ENCODE peak calls at places on chromosome 20, in ten cellular contexts. One of them, this sample, is unnamed.

GRCh38 chr20:41249371-41249770 is 68.2 kb downstream of the ZHX3 start:
- DNase-seq in left lung: peak
- DNase-seq in heart left ventricle: peak
- DNase-seq in astrocyte of the cerebellum: peak
- DNase-seq in fibroblast of lung: peak
- DNase-seq in right atrium auricular region: peak
- DNase-seq in stomach: no peak
- DNase-seq in astrocyte of the spinal cord: peak
- DNase-seq in naive thymus-derived CD4-positive, alpha-beta T cell: no peak
- DNase-seq in astrocyte: peak
- DNase-seq in this sample: no peak

GRCh38 chr20:59829415-59830106 is 103.9 kb downstream of the SYCP2 start:
- DNase-seq in heart left ventricle: no peak
- DNase-seq in naive thymus-derived CD4-positive, alpha-beta T cell: no peak
- DNase-seq in astrocyte of the spinal cord: no peak
- DNase-seq in fibroblast of lung: no peak
- DNase-seq in right atrium auricular region: peak
- DNase-seq in astrocyte: no peak
- DNase-seq in astrocyte of the cerebellum: no peak
- DNase-seq in left lung: peak
- DNase-seq in stomach: no peak
- DNase-seq in this sample: peak

GRCh38 chr20:25622450-25623224 is 1.2 kb downstream of the NANP start:
- DNase-seq in astrocyte of the spinal cord: peak
- DNase-seq in left lung: no peak
- DNase-seq in fibroblast of lung: peak
- DNase-seq in stomach: no peak
- DNase-seq in astrocyte of the cerebellum: no peak
- DNase-seq in naive thymus-derived CD4-positive, alpha-beta T cell: no peak
- DNase-seq in heart left ventricle: no peak
- DNase-seq in astrocyte: peak
- DNase-seq in right atrium auricular region: no peak
- DNase-seq in this sample: no peak

GRCh38 chr20:45496166-45496565 is 19.3 kb downstream of the SPINT3 start:
- DNase-seq in heart left ventricle: no peak
- DNase-seq in astrocyte: no peak
- DNase-seq in right atrium auricular region: no peak
- DNase-seq in astrocyte of the spinal cord: no peak
- DNase-seq in naive thymus-derived CD4-positive, alpha-beta T cell: no peak
- DNase-seq in stomach: no peak
- DNase-seq in left lung: no peak
- DNase-seq in astrocyte of the cerebellum: no peak
- DNase-seq in fibroblast of lung: no peak
- DNase-seq in this sample: no peak

GRCh38 chr20:3092611-3093379 is 8.3 kb upstream of the AVP start:
- DNase-seq in astrocyte of the spinal cord: no peak
- DNase-seq in naive thymus-derived CD4-positive, alpha-beta T cell: peak
- DNase-seq in astrocyte: peak
- DNase-seq in fibroblast of lung: peak
- DNase-seq in right atrium auricular region: no peak
- DNase-seq in heart left ventricle: no peak
- DNase-seq in stomach: no peak
- DNase-seq in astrocyte of the cerebellum: no peak
- DNase-seq in left lung: no peak
- DNase-seq in this sample: peak

GRCh38 chr20:58637466-58638198 is 13.5 kb upstream of the STX16 start:
- DNase-seq in left lung: peak
- DNase-seq in astrocyte of the spinal cord: no peak
- DNase-seq in stomach: no peak
- DNase-seq in astrocyte: no peak
- DNase-seq in fibroblast of lung: no peak
- DNase-seq in right atrium auricular region: no peak
- DNase-seq in astrocyte of the cerebellum: no peak
- DNase-seq in heart left ventricle: no peak
- DNase-seq in naive thymus-derived CD4-positive, alpha-beta T cell: no peak
- DNase-seq in this sample: no peak

GRCh38 chr20:46549188-46549967 is 1.1 kb downstream of the OCSTAMP start:
- DNase-seq in stomach: no peak
- DNase-seq in heart left ventricle: no peak
- DNase-seq in astrocyte of the cerebellum: no peak
- DNase-seq in fibroblast of lung: no peak
- DNase-seq in naive thymus-derived CD4-positive, alpha-beta T cell: no peak
- DNase-seq in left lung: no peak
- DNase-seq in astrocyte: no peak
- DNase-seq in astrocyte of the spinal cord: no peak
- DNase-seq in right atrium auricular region: no peak
- DNase-seq in this sample: no peak

GRCh38 chr20:61886721-61887658 is 178.7 kb downstream of the TAF4 start:
- DNase-seq in astrocyte of the cerebellum: peak
- DNase-seq in astrocyte: no peak
- DNase-seq in left lung: no peak
- DNase-seq in right atrium auricular region: no peak
- DNase-seq in stomach: no peak
- DNase-seq in heart left ventricle: no peak
- DNase-seq in naive thymus-derived CD4-positive, alpha-beta T cell: peak
- DNase-seq in fibroblast of lung: peak
- DNase-seq in astrocyte of the spinal cord: peak
- DNase-seq in this sample: peak

GRCh38 chr20:34675561-34675960 is 1.3 kb downstream of the PIGU start:
- DNase-seq in left lung: no peak
- DNase-seq in fibroblast of lung: no peak
- DNase-seq in astrocyte: no peak
- DNase-seq in right atrium auricular region: no peak
- DNase-seq in astrocyte of the cerebellum: no peak
- DNase-seq in heart left ventricle: no peak
- DNase-seq in stomach: no peak
- DNase-seq in naive thymus-derived CD4-positive, alpha-beta T cell: no peak
- DNase-seq in astrocyte of the spinal cord: no peak
- DNase-seq in this sample: no peak

GRCh38 chr20:34673411-34673810 is 3.5 kb downstream of the PIGU start:
- DNase-seq in naive thymus-derived CD4-positive, alpha-beta T cell: no peak
- DNase-seq in left lung: no peak
- DNase-seq in fibroblast of lung: no peak
- DNase-seq in astrocyte of the spinal cord: no peak
- DNase-seq in right atrium auricular region: no peak
- DNase-seq in stomach: no peak
- DNase-seq in astrocyte of the cerebellum: no peak
- DNase-seq in heart left ventricle: no peak
- DNase-seq in astrocyte: no peak
- DNase-seq in this sample: no peak

GRCh38 chr20:34676642-34677373 is at the start of gene PIGU:
- DNase-seq in astrocyte of the spinal cord: peak
- DNase-seq in right atrium auricular region: peak
- DNase-seq in heart left ventricle: peak
- DNase-seq in left lung: peak
- DNase-seq in naive thymus-derived CD4-positive, alpha-beta T cell: peak
- DNase-seq in astrocyte of the cerebellum: peak
- DNase-seq in fibroblast of lung: peak
- DNase-seq in astrocyte: peak
- DNase-seq in stomach: peak
- DNase-seq in this sample: peak

GRCh38 chr20:34680586-34680985 is 3.7 kb upstream of the PIGU start:
- DNase-seq in stomach: no peak
- DNase-seq in naive thymus-derived CD4-positive, alpha-beta T cell: no peak
- DNase-seq in left lung: no peak
- DNase-seq in heart left ventricle: no peak
- DNase-seq in right atrium auricular region: no peak
- DNase-seq in astrocyte: no peak
- DNase-seq in astrocyte of the spinal cord: no peak
- DNase-seq in fibroblast of lung: no peak
- DNase-seq in astrocyte of the cerebellum: no peak
- DNase-seq in this sample: no peak

GRCh38 chr20:34675993-34676641 is 775 bp downstream of the PIGU start:
- DNase-seq in stomach: no peak
- DNase-seq in astrocyte of the spinal cord: no peak
- DNase-seq in astrocyte: no peak
- DNase-seq in right atrium auricular region: no peak
- DNase-seq in naive thymus-derived CD4-positive, alpha-beta T cell: no peak
- DNase-seq in heart left ventricle: no peak
- DNase-seq in astrocyte of the cerebellum: no peak
- DNase-seq in left lung: no peak
- DNase-seq in fibroblast of lung: no peak
- DNase-seq in this sample: no peak
- H3K4me3 ChIP-seq in stomach: peak
- H3K4me3 ChIP-seq in astrocyte of the spinal cord: peak
- H3K4me3 ChIP-seq in astrocyte: peak
- H3K4me3 ChIP-seq in right atrium auricular region: peak
- H3K4me3 ChIP-seq in naive thymus-derived CD4-positive, alpha-beta T cell: peak
- H3K4me3 ChIP-seq in heart left ventricle: peak
- H3K4me3 ChIP-seq in astrocyte of the cerebellum: peak
- H3K4me3 ChIP-seq in left lung: peak
- H3K4me3 ChIP-seq in fibroblast of lung: peak
- H3K4me3 ChIP-seq in this sample: peak

DNA sequence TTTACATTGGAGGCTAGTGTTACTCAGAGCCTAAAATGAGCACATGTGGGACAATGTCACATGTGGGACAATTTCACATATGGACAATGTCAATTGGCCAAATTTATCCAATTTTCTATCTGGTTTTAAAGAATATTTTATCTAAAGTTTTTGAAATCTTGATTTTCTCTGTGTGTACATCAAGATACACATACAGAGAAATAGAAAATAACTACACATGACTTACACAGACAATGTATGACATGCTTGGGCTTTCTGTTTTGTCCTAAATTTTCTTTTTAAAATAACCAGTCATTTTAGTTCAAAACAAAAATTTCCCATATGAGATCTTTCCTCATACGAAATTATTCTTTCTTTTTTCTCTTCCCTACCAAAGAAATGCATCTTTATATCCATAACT is 24.6 kb downstream of the GGTLC1 start:
- DNase-seq in astrocyte of the spinal cord: no peak
- DNase-seq in fibroblast of lung: no peak
- DNase-seq in left lung: no peak
- DNase-seq in right atrium auricular region: no peak
- DNase-seq in naive thymus-derived CD4-positive, alpha-beta T cell: no peak
- DNase-seq in stomach: no peak
- DNase-seq in astrocyte: no peak
- DNase-seq in heart left ventricle: no peak
- DNase-seq in astrocyte of the cerebellum: no peak
- DNase-seq in this sample: no peak
- H3K4me3 ChIP-seq in astrocyte of the spinal cord: no peak
- H3K4me3 ChIP-seq in fibroblast of lung: no peak
- H3K4me3 ChIP-seq in left lung: no peak
- H3K4me3 ChIP-seq in right atrium auricular region: no peak
- H3K4me3 ChIP-seq in naive thymus-derived CD4-positive, alpha-beta T cell: no peak
- H3K4me3 ChIP-seq in stomach: no peak
- H3K4me3 ChIP-seq in astrocyte: no peak
- H3K4me3 ChIP-seq in heart left ventricle: no peak
- H3K4me3 ChIP-seq in astrocyte of the cerebellum: no peak
- H3K4me3 ChIP-seq in this sample: no peak

GRCh38 chr20:13788167-13788834 is 3.5 kb downstream of the NDUFAF5 start:
- DNase-seq in stomach: peak
- DNase-seq in left lung: peak
- DNase-seq in astrocyte: peak
- DNase-seq in fibroblast of lung: peak
- DNase-seq in naive thymus-derived CD4-positive, alpha-beta T cell: peak
- DNase-seq in astrocyte of the spinal cord: peak
- DNase-seq in heart left ventricle: no peak
- DNase-seq in astrocyte of the cerebellum: peak
- DNase-seq in right atrium auricular region: no peak
- DNase-seq in this sample: peak

GRCh38 chr20:13784893-13785715 is at the start of the genes ESF1 and NDUFAF5:
- DNase-seq in stomach: peak
- DNase-seq in naive thymus-derived CD4-positive, alpha-beta T cell: peak
- DNase-seq in astrocyte: peak
- DNase-seq in astrocyte of the spinal cord: peak
- DNase-seq in fibroblast of lung: peak
- DNase-seq in right atrium auricular region: peak
- DNase-seq in astrocyte of the cerebellum: peak
- DNase-seq in heart left ventricle: peak
- DNase-seq in left lung: peak
- DNase-seq in this sample: peak

GRCh38 chr20:13783528-13783927 is 1.2 kb downstream of the ESF1 start:
- DNase-seq in stomach: no peak
- DNase-seq in astrocyte of the spinal cord: no peak
- DNase-seq in naive thymus-derived CD4-positive, alpha-beta T cell: no peak
- DNase-seq in astrocyte of the cerebellum: no peak
- DNase-seq in astrocyte: no peak
- DNase-seq in fibroblast of lung: no peak
- DNase-seq in right atrium auricular region: no peak
- DNase-seq in left lung: no peak
- DNase-seq in heart left ventricle: no peak
- DNase-seq in this sample: no peak

GRCh38 chr20:13786143-13786828 is 1.5 kb downstream of the NDUFAF5 start:
- DNase-seq in right atrium auricular region: no peak
- DNase-seq in stomach: no peak
- DNase-seq in astrocyte: no peak
- DNase-seq in naive thymus-derived CD4-positive, alpha-beta T cell: no peak
- DNase-seq in heart left ventricle: no peak
- DNase-seq in astrocyte of the spinal cord: no peak
- DNase-seq in fibroblast of lung: no peak
- DNase-seq in left lung: no peak
- DNase-seq in astrocyte of the cerebellum: no peak
- DNase-seq in this sample: no peak

DNA sequence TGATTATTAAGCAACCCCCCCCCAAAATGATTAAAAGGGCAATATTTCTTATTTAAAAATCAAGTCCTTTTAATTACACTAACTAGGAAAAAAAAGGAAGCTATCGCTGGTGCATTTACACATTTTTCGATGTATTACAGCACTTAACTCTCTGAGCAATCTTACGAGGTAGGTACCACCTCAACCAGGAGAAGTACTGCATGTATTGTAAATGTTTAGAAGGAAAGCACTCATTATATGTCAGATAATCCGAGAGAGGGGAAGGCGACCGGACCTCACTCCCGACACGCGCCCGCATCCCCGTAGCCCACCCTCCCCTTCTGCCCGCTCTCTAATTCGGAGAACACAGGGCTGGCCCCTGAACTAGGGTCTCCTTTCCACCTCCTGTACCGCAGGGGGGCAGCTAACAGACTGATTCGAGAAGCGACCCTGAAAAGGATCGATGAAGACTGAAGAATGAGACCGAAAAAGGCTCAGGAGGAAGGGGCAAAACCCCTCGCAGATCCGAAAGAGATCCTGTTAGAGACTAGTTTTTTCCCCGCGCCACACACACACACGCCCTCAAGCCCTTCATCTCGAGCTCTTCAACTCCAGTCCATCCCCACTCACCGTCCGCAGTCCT is 337 bp downstream of the ESF1 start:
- DNase-seq in fibroblast of lung: no peak
- DNase-seq in right atrium auricular region: no peak
- DNase-seq in naive thymus-derived CD4-positive, alpha-beta T cell: no peak
- DNase-seq in astrocyte: no peak
- DNase-seq in astrocyte of the cerebellum: no peak
- DNase-seq in left lung: peak
- DNase-seq in astrocyte of the spinal cord: no peak
- DNase-seq in heart left ventricle: no peak
- DNase-seq in stomach: no peak
- DNase-seq in this sample: no peak
- H3K4me3 ChIP-seq in fibroblast of lung: peak
- H3K4me3 ChIP-seq in right atrium auricular region: peak
- H3K4me3 ChIP-seq in naive thymus-derived CD4-positive, alpha-beta T cell: peak
- H3K4me3 ChIP-seq in astrocyte: peak
- H3K4me3 ChIP-seq in astrocyte of the cerebellum: peak
- H3K4me3 ChIP-seq in left lung: peak
- H3K4me3 ChIP-seq in astrocyte of the spinal cord: peak
- H3K4me3 ChIP-seq in heart left ventricle: peak
- H3K4me3 ChIP-seq in stomach: peak
- H3K4me3 ChIP-seq in this sample: peak

DNA sequence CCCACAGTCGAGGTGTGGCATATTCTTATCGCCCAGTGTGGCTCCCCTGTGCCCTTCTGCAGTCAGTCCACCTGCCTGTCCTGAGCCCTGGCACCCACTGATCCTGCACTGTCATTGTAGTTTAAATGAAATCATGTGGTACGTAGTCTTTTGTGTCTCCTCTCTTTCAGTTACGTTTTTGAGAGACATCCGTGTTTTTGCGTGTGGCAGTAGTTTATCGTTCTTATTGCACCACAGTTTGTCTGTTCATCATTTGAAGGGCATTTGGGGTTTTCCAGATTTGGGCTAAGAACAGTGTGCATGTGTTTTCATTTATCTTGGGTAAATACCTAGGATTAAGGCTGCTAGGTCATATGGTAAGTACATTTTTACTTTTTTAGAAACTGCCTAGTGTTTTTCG is 49.3 kb downstream of the SPATA2 start:
- DNase-seq in right atrium auricular region: no peak
- DNase-seq in astrocyte: no peak
- DNase-seq in heart left ventricle: no peak
- DNase-seq in naive thymus-derived CD4-positive, alpha-beta T cell: no peak
- DNase-seq in left lung: no peak
- DNase-seq in stomach: no peak
- DNase-seq in astrocyte of the cerebellum: no peak
- DNase-seq in fibroblast of lung: no peak
- DNase-seq in astrocyte of the spinal cord: no peak
- DNase-seq in this sample: peak
- H3K4me3 ChIP-seq in right atrium auricular region: no peak
- H3K4me3 ChIP-seq in astrocyte: no peak
- H3K4me3 ChIP-seq in heart left ventricle: no peak
- H3K4me3 ChIP-seq in naive thymus-derived CD4-positive, alpha-beta T cell: no peak
- H3K4me3 ChIP-seq in left lung: no peak
- H3K4me3 ChIP-seq in stomach: no peak
- H3K4me3 ChIP-seq in astrocyte of the cerebellum: no peak
- H3K4me3 ChIP-seq in fibroblast of lung: no peak
- H3K4me3 ChIP-seq in astrocyte of the spinal cord: no peak
- H3K4me3 ChIP-seq in this sample: no peak